ENCODE peak calls at places on chromosomes 12 and 14, in four cellular contexts. One of them, this sample, is unnamed.

GRCh38 chr12:131428086-131428685 is 282.7 kb upstream of the SFSWAP start:
- DNase-seq in PC-3: no peak
- DNase-seq in GM23338: no peak
- DNase-seq in OCI-LY7: no peak
- DNase-seq in this sample: no peak

GRCh38 chr12:75865315-75865714 is 166.3 kb downstream of the PHLDA1 start:
- DNase-seq in PC-3: no peak
- DNase-seq in GM23338: no peak
- DNase-seq in OCI-LY7: no peak
- DNase-seq in this sample: no peak

GRCh38 chr12:31682136-31682962 is 22.9 kb downstream of the ETFBKMT start:
- DNase-seq in GM23338: peak; percentile 97
- DNase-seq in OCI-LY7: peak; percentile 95
- DNase-seq in PC-3: peak; percentile 80
- DNase-seq in this sample: peak; percentile 85

GRCh38 chr12:27305673-27306504 is 26.7 kb upstream of the BMAL2 start:
- DNase-seq in OCI-LY7: peak; percentile 57
- DNase-seq in PC-3: peak; percentile 84
- DNase-seq in GM23338: peak; percentile 63
- DNase-seq in this sample: peak; percentile 27

GRCh38 chr12:53989227-53990113 is 4.5 kb downstream of the HOXC10 start:
- DNase-seq in PC-3: peak; percentile 77
- DNase-seq in OCI-LY7: peak; percentile 83
- DNase-seq in GM23338: peak; percentile 68
- DNase-seq in this sample: no peak

GRCh38 chr14:101819251-101819990 is 57.9 kb downstream of the PPP2R5C start:
- DNase-seq in OCI-LY7: no peak
- DNase-seq in PC-3: no peak
- DNase-seq in GM23338: no peak
- DNase-seq in this sample: no peak

GRCh38 chr12:6426882-6427671 is 17.7 kb upstream of the CD27 start:
- DNase-seq in GM23338: no peak
- DNase-seq in PC-3: no peak
- DNase-seq in OCI-LY7: peak; percentile 80
- DNase-seq in this sample: no peak

GRCh38 chr14:33555710-33556350 is 395.0 kb downstream of the EGLN3 start:
- DNase-seq in OCI-LY7: no peak
- DNase-seq in GM23338: no peak
- DNase-seq in PC-3: no peak
- DNase-seq in this sample: no peak

GRCh38 chr14:32329146-32329545 is at the start of gene AKAP6:
- DNase-seq in PC-3: no peak
- DNase-seq in GM23338: peak; percentile 50
- DNase-seq in OCI-LY7: no peak
- DNase-seq in this sample: no peak

GRCh38 chr12:98644433-98644711 is 216 bp downstream of the IKBIP start:
- DNase-seq in PC-3: no peak
- DNase-seq in GM23338: no peak
- DNase-seq in OCI-LY7: no peak
- DNase-seq in this sample: peak; percentile 27

GRCh38 chr14:56805201-56805991 is 4.9 kb downstream of the OTX2 start:
- DNase-seq in OCI-LY7: no peak
- DNase-seq in GM23338: peak; percentile 96
- DNase-seq in PC-3: no peak
- DNase-seq in this sample: no peak

GRCh38 chr12:57241556-57242310 is 9.3 kb downstream of the STAC3 start:
- DNase-seq in OCI-LY7: peak; percentile 53
- DNase-seq in PC-3: no peak
- DNase-seq in GM23338: peak; percentile 20
- DNase-seq in this sample: no peak

GRCh38 chr12:77685112-77685511 is 145.6 kb upstream of the NAV3 start:
- DNase-seq in GM23338: peak; percentile 82
- DNase-seq in PC-3: peak; percentile 80
- DNase-seq in OCI-LY7: peak; percentile 55
- DNase-seq in this sample: peak; percentile 71

GRCh38 chr12:1533602-1534304 is 60.6 kb downstream of the FBXL14 start:
- DNase-seq in PC-3: no peak
- DNase-seq in GM23338: no peak
- DNase-seq in OCI-LY7: peak; percentile 83
- DNase-seq in this sample: no peak

GRCh38 chr14:69617796-69618195 is 6.4 kb downstream of the SUSD6 start:
- DNase-seq in OCI-LY7: peak; percentile 57
- DNase-seq in PC-3: no peak
- DNase-seq in GM23338: no peak
- DNase-seq in this sample: no peak

GRCh38 chr14:69619007-69619406 is 7.6 kb downstream of the SUSD6 start:
- DNase-seq in PC-3: no peak
- DNase-seq in OCI-LY7: no peak
- DNase-seq in GM23338: no peak
- DNase-seq in this sample: no peak

GRCh38 chr14:69624131-69624530 is 12.7 kb downstream of the SUSD6 start:
- DNase-seq in GM23338: no peak
- DNase-seq in OCI-LY7: no peak
- DNase-seq in PC-3: no peak
- DNase-seq in this sample: no peak

GRCh38 chr14:69620211-69620611 is 8.8 kb downstream of the SUSD6 start:
- DNase-seq in PC-3: no peak
- DNase-seq in GM23338: no peak
- DNase-seq in OCI-LY7: no peak
- DNase-seq in this sample: no peak

DNA sequence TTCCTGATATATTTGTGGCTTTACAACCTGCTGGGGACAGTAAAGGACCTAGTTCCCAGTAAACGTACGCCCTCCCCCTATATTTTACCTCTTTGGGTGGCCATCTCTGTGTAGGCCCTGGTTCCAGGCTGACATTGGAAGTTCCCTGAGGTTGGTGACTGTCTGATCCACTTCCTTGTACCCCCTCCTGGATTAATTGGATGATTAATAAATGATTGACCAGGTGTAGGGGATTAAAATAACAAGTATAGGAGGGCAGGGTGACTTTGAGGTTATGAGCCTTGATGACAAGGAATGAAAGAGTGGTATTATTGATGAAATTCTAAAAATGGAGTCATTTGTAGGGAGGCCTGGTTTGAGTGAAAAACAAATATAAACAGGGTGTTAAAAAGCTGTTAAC is 9.6 kb downstream of the SUSD6 start:
- DNase-seq in PC-3: no peak
- DNase-seq in GM23338: no peak
- DNase-seq in OCI-LY7: no peak
- DNase-seq in this sample: no peak
- H3K27ac ChIP-seq in PC-3: no peak overlapping the region
- H3K27ac ChIP-seq in GM23338: no peak overlapping the region
- H3K27ac ChIP-seq in OCI-LY7: peak overlapping the region; percentile 8
- H3K27ac ChIP-seq in this sample: no peak overlapping the region

GRCh38 chr12:122437656-122438121 is 15.2 kb upstream of the CLIP1 start:
- DNase-seq in OCI-LY7: no peak
- DNase-seq in PC-3: peak; percentile 55
- DNase-seq in GM23338: no peak
- DNase-seq in this sample: no peak
- TF ChIP-seq EZH2phosphoT487 in OCI-LY7: no peak
- TF ChIP-seq EZH2phosphoT487 in PC-3: no peak
- TF ChIP-seq EZH2phosphoT487 in GM23338: no peak
- TF ChIP-seq EZH2phosphoT487 in this sample: no peak

GRCh38 chr14:105526781-105527380 is 498 bp downstream of the TMEM121 start:
- DNase-seq in OCI-LY7: no peak
- DNase-seq in PC-3: no peak
- DNase-seq in GM23338: peak; percentile 37
- DNase-seq in this sample: no peak
- H3K27ac ChIP-seq in OCI-LY7: no peak overlapping the region
- H3K27ac ChIP-seq in PC-3: no peak overlapping the region
- H3K27ac ChIP-seq in GM23338: no peak overlapping the region
- H3K27ac ChIP-seq in this sample: peak overlapping the region; percentile 49

GRCh38 chr14:61749264-61749663 is 13.0 kb upstream of the SNAPC1 start:
- DNase-seq in PC-3: peak; percentile 76
- DNase-seq in GM23338: no peak
- DNase-seq in OCI-LY7: no peak
- DNase-seq in this sample: no peak
- TF ChIP-seq EZH2phosphoT487 in PC-3: no peak
- TF ChIP-seq EZH2phosphoT487 in GM23338: no peak
- TF ChIP-seq EZH2phosphoT487 in OCI-LY7: no peak
- TF ChIP-seq EZH2phosphoT487 in this sample: no peak

GRCh38 chr12:104376650-104377506 is 73.3 kb downstream of the EID3 start:
- DNase-seq in GM23338: no peak
- DNase-seq in PC-3: peak; percentile 79
- DNase-seq in OCI-LY7: no peak
- DNase-seq in this sample: no peak

GRCh38 chr12:104374806-104375205 is 71.3 kb downstream of the EID3 start:
- DNase-seq in GM23338: no peak
- DNase-seq in OCI-LY7: no peak
- DNase-seq in PC-3: no peak
- DNase-seq in this sample: no peak

GRCh38 chr12:104378427-104378826 is 74.9 kb downstream of the EID3 start:
- DNase-seq in PC-3: no peak
- DNase-seq in OCI-LY7: no peak
- DNase-seq in GM23338: no peak
- DNase-seq in this sample: no peak

GRCh38 chr12:104374071-104374470 is 70.5 kb downstream of the EID3 start:
- DNase-seq in OCI-LY7: no peak
- DNase-seq in PC-3: peak; percentile 80
- DNase-seq in GM23338: no peak
- DNase-seq in this sample: no peak

GRCh38 chr12:104377507-104377812 is 73.9 kb downstream of the EID3 start:
- DNase-seq in OCI-LY7: no peak
- DNase-seq in GM23338: no peak
- DNase-seq in PC-3: no peak
- DNase-seq in this sample: no peak
- H3K27ac ChIP-seq in OCI-LY7: no peak overlapping the region
- H3K27ac ChIP-seq in GM23338: no peak overlapping the region
- H3K27ac ChIP-seq in PC-3: peak overlapping the region; percentile 61
- H3K27ac ChIP-seq in this sample: no peak overlapping the region

DNA sequence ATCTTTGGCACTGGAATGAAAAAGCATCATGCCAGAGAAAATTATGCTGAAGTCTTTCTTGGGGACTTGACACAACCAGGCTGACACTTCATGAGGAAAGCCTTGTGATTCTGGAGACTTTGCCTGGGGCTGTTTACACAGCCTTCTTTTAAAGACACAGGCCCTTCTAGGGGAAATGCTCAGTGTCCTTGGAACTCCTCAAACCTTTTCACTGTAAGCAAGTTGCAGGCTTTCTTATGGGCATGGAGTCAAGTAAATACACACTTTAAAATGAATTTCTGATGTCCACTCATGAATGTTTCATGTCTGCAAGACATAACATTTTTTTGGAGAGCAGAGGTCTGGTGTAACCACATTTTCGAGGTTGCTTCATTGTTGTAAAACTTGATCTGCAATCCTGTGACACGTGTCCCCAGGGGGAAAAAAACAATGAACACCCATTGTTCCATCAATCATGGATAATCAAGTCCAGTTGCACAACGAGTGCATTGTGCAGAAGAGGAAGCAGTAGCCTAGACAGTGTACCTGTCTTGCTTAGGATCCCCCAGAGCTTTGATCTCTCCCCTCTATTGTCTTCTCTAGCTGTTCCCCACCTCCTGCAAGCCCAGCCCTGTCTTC is 155.1 kb upstream of the PRICKLE1 start:
- DNase-seq in GM23338: no peak
- DNase-seq in OCI-LY7: no peak
- DNase-seq in PC-3: peak; percentile 90
- DNase-seq in this sample: no peak
- TF ChIP-seq EZH2phosphoT487 in GM23338: no peak
- TF ChIP-seq EZH2phosphoT487 in OCI-LY7: no peak
- TF ChIP-seq EZH2phosphoT487 in PC-3: no peak
- TF ChIP-seq EZH2phosphoT487 in this sample: no peak

GRCh38 chr12:64583395-64584172 is 26.7 kb upstream of the RASSF3 start:
- DNase-seq in PC-3: no peak
- DNase-seq in OCI-LY7: peak; percentile 61
- DNase-seq in GM23338: no peak
- DNase-seq in this sample: no peak
- H3K27ac ChIP-seq in PC-3: no peak overlapping the region
- H3K27ac ChIP-seq in OCI-LY7: peak overlapping the region; percentile 21
- H3K27ac ChIP-seq in GM23338: no peak overlapping the region
- H3K27ac ChIP-seq in this sample: no peak overlapping the region

GRCh38 chr14:53767566-53767965 is 189.1 kb downstream of the BMP4 start:
- DNase-seq in GM23338: no peak
- DNase-seq in OCI-LY7: no peak
- DNase-seq in PC-3: no peak
- DNase-seq in this sample: no peak

GRCh38 chr14:53764846-53765245 is 191.8 kb downstream of the BMP4 start:
- DNase-seq in OCI-LY7: no peak
- DNase-seq in PC-3: no peak
- DNase-seq in GM23338: no peak
- DNase-seq in this sample: no peak

DNA sequence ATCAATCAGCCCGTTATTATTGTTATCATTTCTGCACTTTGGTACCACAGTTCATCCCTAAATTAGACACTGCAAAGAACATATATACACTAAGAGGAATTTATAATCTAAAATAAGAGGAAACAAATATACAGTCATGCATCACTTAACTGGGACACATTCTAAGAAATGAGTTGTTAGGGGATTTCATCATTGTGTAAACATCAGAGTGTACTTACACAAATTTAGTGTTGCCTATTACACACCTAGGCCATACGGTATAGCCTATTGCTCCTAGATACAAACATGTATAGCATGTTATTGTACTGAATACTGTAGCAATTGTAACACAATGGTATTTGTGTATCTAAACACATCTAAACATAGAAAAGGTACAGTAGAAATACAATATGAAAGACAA is 190.5 kb downstream of the BMP4 start:
- DNase-seq in OCI-LY7: no peak
- DNase-seq in GM23338: no peak
- DNase-seq in PC-3: peak; percentile 31
- DNase-seq in this sample: no peak
- TF ChIP-seq EZH2phosphoT487 in OCI-LY7: no peak
- TF ChIP-seq EZH2phosphoT487 in GM23338: no peak
- TF ChIP-seq EZH2phosphoT487 in PC-3: no peak
- TF ChIP-seq EZH2phosphoT487 in this sample: no peak

GRCh38 chr12:42958271-42958674 is 368.7 kb upstream of the PRICKLE1 start:
- DNase-seq in OCI-LY7: no peak
- DNase-seq in GM23338: no peak
- DNase-seq in PC-3: peak; percentile 82
- DNase-seq in this sample: no peak

GRCh38 chr12:42960087-42960527 is 370.6 kb upstream of the PRICKLE1 start:
- DNase-seq in OCI-LY7: no peak
- DNase-seq in GM23338: no peak
- DNase-seq in PC-3: peak; percentile 96
- DNase-seq in this sample: peak; percentile 45

GRCh38 chr12:42963993-42964392 is 374.4 kb upstream of the PRICKLE1 start:
- DNase-seq in GM23338: no peak
- DNase-seq in PC-3: peak; percentile 23
- DNase-seq in OCI-LY7: no peak
- DNase-seq in this sample: no peak

GRCh38 chr12:42962384-42962783 is 372.8 kb upstream of the PRICKLE1 start:
- DNase-seq in OCI-LY7: no peak
- DNase-seq in GM23338: no peak
- DNase-seq in PC-3: no peak
- DNase-seq in this sample: no peak

DNA sequence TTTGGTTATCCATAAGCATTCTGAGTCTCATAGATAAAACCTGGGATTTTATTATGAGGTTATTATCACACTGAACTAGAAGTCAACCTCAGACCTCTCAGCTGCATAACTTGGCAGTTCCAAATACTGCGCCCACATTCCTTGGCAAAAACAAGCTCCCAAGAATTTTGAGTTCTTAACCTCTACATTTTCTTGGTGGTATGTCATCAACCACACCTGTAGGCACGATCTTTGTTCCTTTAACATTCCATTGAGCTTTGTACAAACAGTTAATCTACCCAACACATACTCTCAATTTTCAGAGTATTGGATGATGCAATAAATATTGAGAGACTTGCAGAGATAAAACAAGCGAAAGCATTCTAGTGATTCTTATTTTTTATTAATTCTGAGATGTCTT is 371.8 kb upstream of the PRICKLE1 start:
- DNase-seq in OCI-LY7: no peak
- DNase-seq in GM23338: peak; percentile 56
- DNase-seq in PC-3: peak; percentile 97
- DNase-seq in this sample: peak; percentile 85
- H3K27ac ChIP-seq in OCI-LY7: no peak overlapping the region
- H3K27ac ChIP-seq in GM23338: no peak overlapping the region
- H3K27ac ChIP-seq in PC-3: peak overlapping the region; percentile 78
- H3K27ac ChIP-seq in this sample: peak overlapping the region; percentile 43